ENCODE peak calls at places on chromosomes 13 and 19, in six cellular contexts. U is heart right ventricle, J is choroid plexus epithelial cell, L is fibroblast of lung, A is prostate gland, P is Panc1. Y is an unnamed sample.

GRCh38 chr19:19202707-19203011 is 555 bp downstream of the NR2C2AP start:
- DNase-seq in A (no peak), U (no peak), L (no peak), J (no peak), P (no peak), Y (no peak)

GRCh38 chr19:17385878-17386611 is 8.0 kb downstream of the CCDC194 start:
- DNase-seq in P (no peak), U (peak; percentile 72), A (no peak), L (peak; percentile 28), J (peak; percentile 65), Y (no peak)

GRCh38 chr13:23384111-23384510 is 49.4 kb downstream of the SACS start:
- DNase-seq in L (peak; percentile 82), P (no peak), A (no peak), J (peak; percentile 60), U (no peak), Y (peak; percentile 71)

GRCh38 chr13:63838366-63839110 is 2422.9 kb upstream of the PCDH20 start:
- DNase-seq in L (no peak), U (no peak), A (no peak), P (no peak), J (no peak), Y (no peak)

GRCh38 chr19:3556978-3557460 is 367 bp downstream of the MFSD12 start:
- DNase-seq in J (peak; percentile 47), A (peak; percentile 23), L (peak; percentile 42), U (no peak), P (no peak), Y (no peak)

GRCh38 chr13:97512732-97513131 is 78.8 kb downstream of the RAP2A start:
- DNase-seq in J (no peak), U (no peak), A (no peak), L (no peak), P (no peak), Y (no peak)

GRCh38 chr19:48617146-48617937 is 1.6 kb downstream of the RPL18 start:
- DNase-seq in A (peak; percentile 55), J (peak; percentile 50), P (no peak), L (no peak), U (no peak), Y (no peak)

GRCh38 chr19:55278391-55279135 is 1.3 kb downstream of the HSPBP1 start:
- DNase-seq in J (no peak), L (no peak), U (no peak), P (no peak), A (no peak), Y (no peak)

GRCh38 chr13:47397739-47398138 is 500.9 kb upstream of the HTR2A start:
- DNase-seq in A (no peak), U (no peak), J (peak; percentile 12), P (no peak), L (peak; percentile 73), Y (no peak)

GRCh38 chr19:45253396-45254027 is 2.4 kb downstream of the MARK4 start:
- DNase-seq in U (no peak), A (no peak), J (no peak), P (no peak), L (peak; percentile 39), Y (peak; percentile 21)

GRCh38 chr19:4732680-4733114 is 9.1 kb upstream of the DPP9 start:
- DNase-seq in P (peak; percentile 35), A (peak; percentile 31), L (peak; percentile 47), U (no peak), J (peak; percentile 72), Y (no peak)

GRCh38 chr13:97468331-97468730 is 34.4 kb downstream of the RAP2A start:
- DNase-seq in U (no peak), J (peak; percentile 61), L (no peak), A (no peak), P (no peak), Y (no peak)

GRCh38 chr13:31032574-31033095 is 100.2 kb downstream of the TEX26 start:
- DNase-seq in L (peak; percentile 68), P (no peak), U (no peak), J (no peak), A (no peak), Y (no peak)

GRCh38 chr13:94063096-94063495 is 416.4 kb downstream of the DCT start:
- DNase-seq in U (no peak), L (peak; percentile 72), J (peak; percentile 53), A (no peak), P (no peak), Y (no peak)

GRCh38 chr13:40986328-40986856 is 32.7 kb downstream of the ELF1 start:
- DNase-seq in P (no peak), A (no peak), J (peak; percentile 44), L (peak; percentile 47), U (no peak), Y (no peak)

GRCh38 chr13:49342404-49342803 is 94.7 kb downstream of the CDADC1 start:
- DNase-seq in P (no peak), J (no peak), L (peak; percentile 36), U (no peak), A (no peak), Y (no peak)

GRCh38 chr13:71240906-71241305 is 626.1 kb downstream of the DACH1 start:
- DNase-seq in J (peak; percentile 65), L (peak; percentile 19), A (no peak), U (no peak), P (no peak), Y (no peak)

GRCh38 chr19:33510728-33511255 is 10.8 kb downstream of the PEPD start:
- DNase-seq in L (no peak), P (no peak), U (no peak), J (no peak), A (no peak), Y (no peak)

GRCh38 chr13:51821666-51822065 is 17.7 kb upstream of the DHRS12 start:
- DNase-seq in U (no peak), J (no peak), L (no peak), A (no peak), P (no peak), Y (no peak)

GRCh38 chr13:45276887-45277286 is 64.1 kb downstream of the TPT1 start:
- DNase-seq in L (no peak), J (no peak), P (no peak), U (no peak), A (no peak), Y (no peak)

GRCh38 chr13:82092312-82092711 is 1751.4 kb upstream of the SPRY2 start:
- DNase-seq in A (no peak), L (no peak), U (no peak), P (no peak), J (no peak), Y (no peak)

GRCh38 chr13:85108356-85108755 is 690.9 kb downstream of the SLITRK6 start:
- DNase-seq in P (no peak), U (no peak), J (no peak), L (no peak), A (peak; percentile 4), Y (no peak)

GRCh38 chr19:46489445-46490272 is 6.0 kb downstream of the PNMA8B start:
- DNase-seq in L (peak; percentile 83), U (peak; percentile 64), A (no peak), J (peak; percentile 76), P (no peak), Y (no peak)
- TF ChIP-seq CTCF in L (peak; percentile 23), U (peak; percentile 21), A (no peak), J (peak; percentile 46), P (no peak), Y (peak; percentile 37)

GRCh38 chr19:7068599-7068998 is 904 bp upstream of the ZNF557 start:
- DNase-seq in A (peak; percentile 3), J (no peak), U (no peak), P (no peak), L (no peak), Y (no peak)
- H3K4me3 ChIP-seq in A (no peak overlapping the region), J (no peak overlapping the region), U (peak overlapping the region; percentile 86), P (peak overlapping the region; percentile 52), L (no peak overlapping the region), Y (no peak overlapping the region)

GRCh38 chr13:110705826-110706569 is at the start of gene CARS2:
- DNase-seq in L (peak; percentile 96), U (peak; percentile 97), J (peak; percentile 98), P (no peak), A (peak; percentile 96), Y (peak; percentile 66)
- TF ChIP-seq CTCF in L (no peak), U (no peak), J (peak; percentile 16), P (no peak), A (no peak), Y (peak; percentile 21)

GRCh38 chr19:38290631-38291147 is 13.4 kb upstream of the C19orf33 start:
- DNase-seq in A (peak; percentile 96), P (no peak), J (peak; percentile 78), L (peak; percentile 91), U (no peak), Y (peak; percentile 90)
- H3K4me3 ChIP-seq in A (no peak overlapping the region), P (no peak overlapping the region), J (no peak overlapping the region), L (no peak overlapping the region), U (no peak overlapping the region), Y (no peak overlapping the region)

GRCh38 chr19:58408152-58409009 is at the start of gene ZNF584:
- DNase-seq in U (peak; percentile 95), P (peak; percentile 56), L (peak; percentile 93), A (peak; percentile 94), J (peak; percentile 95), Y (peak; percentile 77)
- TF ChIP-seq CTCF in U (no peak), P (no peak), L (no peak), A (no peak), J (no peak), Y (no peak)